ENCODE peak calls at places on chromosomes 16 and 17, in four cellular contexts. G is mesendoderm, K is neuronal stem cell, F is mesenchymal stem cell. T is an unnamed sample.

GRCh38 chr16:85136705-85137322 is 24.5 kb upstream of the CIBAR2 start:
- DNase-seq in G (peak), K (no peak), F (peak), T (no peak)

GRCh38 chr17:78716814-78717393 is 65.2 kb downstream of the CYTH1 start:
- DNase-seq in G (no peak), K (no peak), F (no peak), T (no peak)

GRCh38 chr17:17467720-17468119 is 9.1 kb upstream of the MED9 start:
- DNase-seq in G (no peak), K (no peak), F (no peak), T (no peak)

GRCh38 chr16:54136276-54136625 is 150.3 kb downstream of the IRX3 start:
- DNase-seq in G (no peak), K (no peak), F (no peak), T (no peak)

GRCh38 chr17:55089955-55090573 is 121.5 kb downstream of the STXBP4 start:
- DNase-seq in G (peak), K (no peak), F (peak), T (no peak)

GRCh38 chr16:22685162-22685830 is 128.7 kb upstream of the HS3ST2 start:
- DNase-seq in G (no peak), K (no peak), F (peak), T (no peak)

GRCh38 chr17:46764709-46765401 is 53.6 kb downstream of the WNT3 start:
- DNase-seq in G (peak), K (no peak), F (peak), T (no peak)

GRCh38 chr16:19884611-19885455 is at the start of gene GPRC5B:
- DNase-seq in G (peak), K (no peak), F (peak), T (peak)

GRCh38 chr16:49378238-49378637 is 4.6 kb downstream of the C16orf78 start:
- DNase-seq in G (no peak), K (no peak), F (no peak), T (no peak)

GRCh38 chr17:20278805-20279204 is 188.5 kb downstream of the LGALS9B start:
- DNase-seq in G (peak), K (no peak), F (no peak), T (no peak)

GRCh38 chr16:63530974-63531373 is 1494.7 kb upstream of the CDH8 start:
- DNase-seq in G (no peak), K (no peak), F (no peak), T (no peak)

GRCh38 chr17:38608648-38609047 is 2.9 kb upstream of the SRCIN1 start:
- DNase-seq in G (no peak), K (no peak), F (no peak), T (peak)

GRCh38 chr16:47565454-47565853 is 104.3 kb downstream of the PHKB start:
- DNase-seq in G (no peak), K (no peak), F (peak), T (no peak)

GRCh38 chr17:81239714-81240555 is 817 bp downstream of the NDUFAF8 start:
- DNase-seq in G (no peak), K (no peak), F (peak), T (no peak)

GRCh38 chr16:65122974-65123845 is 1.3 kb upstream of the CDH11 start:
- DNase-seq in G (peak), K (peak), F (peak), T (peak)

GRCh38 chr16:14193316-14193871 is 122.3 kb downstream of the MRTFB start:
- DNase-seq in G (no peak), K (no peak), F (no peak), T (no peak)

GRCh38 chr16:4293822-4294457 is 21.1 kb upstream of the TFAP4 start:
- DNase-seq in G (peak), K (no peak), F (peak), T (peak)

GRCh38 chr16:87945351-87946042 is 5.7 kb upstream of the BANP start:
- DNase-seq in G (peak), K (peak), F (peak), T (peak)

GRCh38 chr17:73609688-73610210 is 34.5 kb downstream of the SDK2 start:
- DNase-seq in G (no peak), K (no peak), F (no peak), T (no peak)
- H2BK15ac ChIP-seq in G (no peak), K (peak), F (no peak), T (no peak)

DNA sequence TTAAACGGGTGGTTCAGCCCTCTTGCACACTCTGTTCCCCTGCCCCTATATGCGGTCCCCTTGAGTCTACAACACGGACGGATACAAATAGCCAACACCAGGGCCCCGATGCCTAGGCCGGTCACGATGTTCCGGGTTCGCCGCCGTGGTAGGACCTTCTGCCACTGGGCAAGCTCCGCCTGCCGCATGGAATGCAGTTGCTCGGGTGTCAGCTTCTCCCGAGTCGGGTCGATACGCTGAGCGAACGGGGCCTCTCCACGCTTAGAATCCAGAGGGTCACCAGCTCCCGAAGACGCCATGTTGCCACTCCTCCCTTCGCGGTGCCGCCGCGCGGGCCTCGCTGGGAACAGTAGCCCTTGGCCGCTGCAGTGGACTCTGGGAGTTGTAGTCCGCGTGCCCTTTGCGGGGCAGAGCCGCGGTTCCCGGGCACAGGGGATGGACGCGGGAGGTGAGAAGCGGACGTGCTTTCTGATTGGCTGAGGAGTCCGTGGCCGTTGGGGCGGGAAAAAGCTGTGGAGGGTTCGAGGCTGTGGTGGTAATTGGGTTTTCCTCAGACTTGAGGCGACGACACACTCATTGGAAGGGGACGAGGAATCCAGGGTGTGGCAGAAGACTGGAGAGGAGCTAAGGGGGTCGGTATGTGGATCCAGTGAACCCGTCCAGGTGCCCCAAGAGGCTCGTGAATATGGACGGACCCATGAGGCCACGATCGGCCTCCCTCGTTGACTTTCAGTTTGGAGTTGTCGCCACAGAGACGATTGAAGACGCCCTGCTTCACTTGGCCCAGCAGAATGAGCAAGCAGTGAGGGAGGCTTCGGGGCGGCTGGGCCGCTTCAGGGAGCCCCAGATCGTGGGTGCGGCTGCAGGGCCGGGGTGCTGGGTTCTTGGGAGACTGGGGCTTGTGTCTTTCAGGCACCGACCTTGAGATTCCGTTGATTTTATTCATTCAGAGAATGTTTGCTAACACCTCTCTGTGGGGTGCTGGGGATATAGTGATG is at the start of the genes CNTD1 and COA3:
- DNase-seq in G (peak), K (peak), F (peak), T (peak)
- H2BK5ac ChIP-seq in G (no peak), K (no peak), F (peak), T (no peak)

DNA sequence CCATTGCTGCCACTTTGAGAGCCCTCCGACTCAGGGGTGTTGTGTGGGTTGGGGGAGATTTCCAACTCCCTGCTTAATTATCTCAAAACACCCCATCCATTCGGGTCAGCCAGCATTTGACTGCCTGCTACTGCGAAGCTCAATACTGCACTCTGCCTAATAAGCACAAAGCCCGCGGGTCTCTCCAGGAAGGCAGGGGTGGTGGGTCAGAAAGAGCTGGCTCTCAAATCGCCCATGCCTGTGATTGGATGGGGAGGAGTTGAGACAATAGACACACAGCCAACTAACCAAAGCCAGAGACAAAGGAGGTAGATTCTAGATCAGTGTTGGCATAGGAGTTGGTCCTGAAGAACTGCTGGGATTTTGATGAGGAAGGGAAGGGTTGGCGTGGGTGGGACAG is 2.3 kb upstream of the XAF1 start:
- DNase-seq in G (no peak), K (peak), F (no peak), T (no peak)
- H4K8ac ChIP-seq in G (no peak), K (no peak), F (no peak), T (no peak)

DNA sequence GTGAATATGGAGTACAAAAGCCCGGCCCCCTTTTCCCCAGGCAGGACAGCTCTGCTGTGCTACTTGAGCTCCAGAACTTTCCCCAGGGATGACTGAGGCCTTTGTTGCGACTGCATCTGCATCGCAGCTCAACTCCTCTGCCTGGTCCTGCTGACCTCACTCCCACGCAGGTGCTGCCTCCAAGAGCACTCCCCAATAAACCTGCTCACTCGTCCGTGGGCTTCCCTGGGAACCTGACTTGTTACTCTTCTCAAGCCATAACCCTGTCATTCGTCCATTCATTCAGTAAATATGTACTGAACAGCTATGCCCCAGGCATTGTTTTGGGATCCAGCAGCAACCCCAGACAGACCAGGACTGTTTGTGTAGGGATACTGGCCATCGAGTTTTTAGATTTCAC is 11.6 kb upstream of the RMI2 start:
- DNase-seq in G (no peak), K (no peak), F (no peak), T (no peak)
- H2BK15ac ChIP-seq in G (no peak), K (peak), F (no peak), T (no peak)

GRCh38 chr17:69502488-69502887 is 88.0 kb downstream of the MAP2K6 start:
- DNase-seq in G (no peak), K (no peak), F (no peak), T (no peak)
- H2BK5ac ChIP-seq in G (no peak), K (no peak), F (no peak), T (no peak)

DNA sequence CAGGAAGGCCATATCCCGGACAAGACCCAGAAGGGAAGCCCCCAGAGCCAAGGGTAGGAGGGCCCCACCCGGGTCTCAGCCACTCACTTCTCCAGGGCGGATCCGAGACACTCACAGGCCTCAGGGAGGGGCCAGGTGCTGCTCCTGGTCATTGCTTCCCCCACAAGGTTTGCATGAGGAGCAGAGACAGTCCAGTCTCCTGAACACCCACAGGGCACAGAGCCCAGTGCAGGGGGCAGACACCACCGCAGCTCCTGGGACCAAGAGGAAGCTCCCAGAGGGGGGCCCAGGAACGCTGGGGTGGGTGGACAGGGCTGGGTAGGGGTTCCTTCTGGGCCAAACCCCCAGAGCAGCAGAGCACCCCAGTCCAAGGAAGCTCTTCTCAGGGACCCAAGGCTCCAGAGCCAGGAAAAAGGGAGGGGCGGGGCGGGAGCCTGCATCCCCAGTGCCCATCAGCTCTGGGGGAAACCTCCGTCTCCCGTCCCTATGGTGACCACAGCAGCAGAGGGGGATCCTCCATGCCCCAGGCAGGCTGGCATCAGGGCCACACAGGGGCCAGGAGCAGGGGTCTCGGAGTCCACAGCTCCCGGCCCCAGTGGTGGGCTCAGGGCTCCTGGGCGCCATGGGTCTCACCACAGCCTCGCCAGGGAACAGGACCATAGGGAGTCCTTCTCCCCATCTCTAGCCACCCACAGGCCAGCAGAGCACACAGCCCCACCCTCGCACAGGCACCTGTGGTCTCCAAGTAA is 816 bp upstream of the MRPL28 start:
- DNase-seq in G (no peak), K (no peak), F (no peak), T (no peak)
- H4K8ac ChIP-seq in G (no peak), K (no peak), F (peak), T (no peak)

GRCh38 chr16:3101018-3101840 is 2.1 kb upstream of the ZSCAN10 start:
- DNase-seq in G (peak), K (no peak), F (peak), T (peak)
- H2BK15ac ChIP-seq in G (no peak), K (peak), F (no peak), T (no peak)

GRCh38 chr17:27493088-27493487 is 36.8 kb downstream of the KSR1 start:
- DNase-seq in G (no peak), K (no peak), F (no peak), T (no peak)
- H2BK5ac ChIP-seq in G (no peak), K (no peak), F (no peak), T (no peak)

T was measured in H9.